ENCODE peak calls at places on chromosomes 16 and 17, in ten cellular contexts. One of them, this sample, is unnamed.

GRCh38 chr16:66619534-66620418 is 15.3 kb downstream of the CMTM3 start:
- DNase-seq in transverse colon: no peak
- DNase-seq in NCI-H1092: no peak
- DNase-seq in GM23338: no peak
- DNase-seq in iris pigment epithelial cell: peak; percentile 81
- DNase-seq in choroid plexus epithelial cell: peak; percentile 83
- DNase-seq in mucosa of gallbladder: no peak
- DNase-seq in endothelial cell: no peak
- DNase-seq in T-helper 9 cell: no peak
- DNase-seq in neural crest cell: no peak
- DNase-seq in this sample: no peak

GRCh38 chr17:67759355-67760171 is 41.8 kb downstream of the NOL11 start:
- DNase-seq in transverse colon: peak; percentile 13
- DNase-seq in NCI-H1092: no peak
- DNase-seq in GM23338: no peak
- DNase-seq in iris pigment epithelial cell: peak; percentile 48
- DNase-seq in choroid plexus epithelial cell: peak; percentile 67
- DNase-seq in mucosa of gallbladder: no peak
- DNase-seq in endothelial cell: no peak
- DNase-seq in T-helper 9 cell: no peak
- DNase-seq in neural crest cell: no peak
- DNase-seq in this sample: no peak

GRCh38 chr16:8848231-8848938 is 20.4 kb downstream of the CARHSP1 start:
- DNase-seq in transverse colon: no peak
- DNase-seq in NCI-H1092: no peak
- DNase-seq in GM23338: no peak
- DNase-seq in iris pigment epithelial cell: no peak
- DNase-seq in choroid plexus epithelial cell: peak; percentile 30
- DNase-seq in mucosa of gallbladder: no peak
- DNase-seq in endothelial cell: no peak
- DNase-seq in T-helper 9 cell: no peak
- DNase-seq in neural crest cell: no peak
- DNase-seq in this sample: no peak

GRCh38 chr17:8608001-8608400 is 22.5 kb downstream of the MYH10 start:
- DNase-seq in transverse colon: no peak
- DNase-seq in NCI-H1092: no peak
- DNase-seq in GM23338: no peak
- DNase-seq in iris pigment epithelial cell: peak; percentile 55
- DNase-seq in choroid plexus epithelial cell: peak; percentile 61
- DNase-seq in mucosa of gallbladder: no peak
- DNase-seq in endothelial cell: no peak
- DNase-seq in T-helper 9 cell: no peak
- DNase-seq in neural crest cell: no peak
- DNase-seq in this sample: no peak

GRCh38 chr17:40986920-40987319 is 2.8 kb upstream of the KRT40 start:
- DNase-seq in transverse colon: no peak
- DNase-seq in NCI-H1092: no peak
- DNase-seq in GM23338: no peak
- DNase-seq in iris pigment epithelial cell: no peak
- DNase-seq in choroid plexus epithelial cell: no peak
- DNase-seq in mucosa of gallbladder: no peak
- DNase-seq in endothelial cell: no peak
- DNase-seq in T-helper 9 cell: no peak
- DNase-seq in neural crest cell: no peak
- DNase-seq in this sample: no peak

GRCh38 chr17:79413591-79413990 is 197.3 kb downstream of the RBFOX3 start:
- DNase-seq in transverse colon: no peak
- DNase-seq in NCI-H1092: peak; percentile 68
- DNase-seq in GM23338: no peak
- DNase-seq in iris pigment epithelial cell: no peak
- DNase-seq in choroid plexus epithelial cell: no peak
- DNase-seq in mucosa of gallbladder: no peak
- DNase-seq in endothelial cell: no peak
- DNase-seq in T-helper 9 cell: no peak
- DNase-seq in neural crest cell: no peak
- DNase-seq in this sample: peak; percentile 71

GRCh38 chr17:64146418-64147109 is 16.6 kb upstream of the ERN1 start:
- DNase-seq in transverse colon: peak; percentile 60
- DNase-seq in NCI-H1092: peak; percentile 39
- DNase-seq in GM23338: peak; percentile 57
- DNase-seq in iris pigment epithelial cell: peak; percentile 76
- DNase-seq in choroid plexus epithelial cell: peak; percentile 80
- DNase-seq in mucosa of gallbladder: peak; percentile 48
- DNase-seq in endothelial cell: peak; percentile 26
- DNase-seq in T-helper 9 cell: peak; percentile 34
- DNase-seq in neural crest cell: no peak
- DNase-seq in this sample: no peak

GRCh38 chr16:2912330-2913199 is 834 bp downstream of the FLYWCH1 start:
- DNase-seq in transverse colon: peak; percentile 51
- DNase-seq in NCI-H1092: no peak
- DNase-seq in GM23338: peak; percentile 56
- DNase-seq in iris pigment epithelial cell: peak; percentile 75
- DNase-seq in choroid plexus epithelial cell: peak; percentile 80
- DNase-seq in mucosa of gallbladder: peak; percentile 39
- DNase-seq in endothelial cell: peak; percentile 31
- DNase-seq in T-helper 9 cell: peak; percentile 23
- DNase-seq in neural crest cell: no peak
- DNase-seq in this sample: no peak

GRCh38 chr17:29458066-29458465 is 67.9 kb downstream of the TAOK1 start:
- DNase-seq in transverse colon: no peak
- DNase-seq in NCI-H1092: no peak
- DNase-seq in GM23338: no peak
- DNase-seq in iris pigment epithelial cell: no peak
- DNase-seq in choroid plexus epithelial cell: no peak
- DNase-seq in mucosa of gallbladder: no peak
- DNase-seq in endothelial cell: no peak
- DNase-seq in T-helper 9 cell: no peak
- DNase-seq in neural crest cell: no peak
- DNase-seq in this sample: no peak

GRCh38 chr17:41583137-41584127 is 3.3 kb downstream of the KRT14 start:
- DNase-seq in transverse colon: peak; percentile 78
- DNase-seq in NCI-H1092: no peak
- DNase-seq in GM23338: no peak
- DNase-seq in iris pigment epithelial cell: no peak
- DNase-seq in choroid plexus epithelial cell: no peak
- DNase-seq in mucosa of gallbladder: peak; percentile 68
- DNase-seq in endothelial cell: no peak
- DNase-seq in T-helper 9 cell: no peak
- DNase-seq in neural crest cell: no peak
- DNase-seq in this sample: no peak

GRCh38 chr17:43846221-43846712 is 709 bp upstream of the CD300LG start:
- DNase-seq in transverse colon: peak; percentile 87
- DNase-seq in NCI-H1092: peak; percentile 37
- DNase-seq in GM23338: peak; percentile 93
- DNase-seq in iris pigment epithelial cell: peak; percentile 64
- DNase-seq in choroid plexus epithelial cell: peak; percentile 80
- DNase-seq in mucosa of gallbladder: peak; percentile 81
- DNase-seq in endothelial cell: peak; percentile 96
- DNase-seq in T-helper 9 cell: peak; percentile 73
- DNase-seq in neural crest cell: peak; percentile 95
- DNase-seq in this sample: peak; percentile 43

GRCh38 chr16:14310519-14310991 is 239.4 kb downstream of the MRTFB start:
- DNase-seq in transverse colon: peak; percentile 44
- DNase-seq in NCI-H1092: no peak
- DNase-seq in GM23338: peak; percentile 69
- DNase-seq in iris pigment epithelial cell: no peak
- DNase-seq in choroid plexus epithelial cell: peak; percentile 47
- DNase-seq in mucosa of gallbladder: no peak
- DNase-seq in endothelial cell: no peak
- DNase-seq in T-helper 9 cell: no peak
- DNase-seq in neural crest cell: no peak
- DNase-seq in this sample: no peak

GRCh38 chr17:4940625-4941021 is 555 bp downstream of the RNF167 start:
- DNase-seq in transverse colon: peak; percentile 60
- DNase-seq in NCI-H1092: no peak
- DNase-seq in GM23338: peak; percentile 39
- DNase-seq in iris pigment epithelial cell: peak; percentile 22
- DNase-seq in choroid plexus epithelial cell: no peak
- DNase-seq in mucosa of gallbladder: no peak
- DNase-seq in endothelial cell: peak; percentile 39
- DNase-seq in T-helper 9 cell: peak; percentile 36
- DNase-seq in neural crest cell: no peak
- DNase-seq in this sample: no peak

GRCh38 chr16:68887107-68887506 is 43.8 kb downstream of the TANGO6 start:
- DNase-seq in transverse colon: no peak
- DNase-seq in NCI-H1092: no peak
- DNase-seq in GM23338: no peak
- DNase-seq in iris pigment epithelial cell: no peak
- DNase-seq in choroid plexus epithelial cell: no peak
- DNase-seq in mucosa of gallbladder: no peak
- DNase-seq in endothelial cell: no peak
- DNase-seq in T-helper 9 cell: no peak
- DNase-seq in neural crest cell: no peak
- DNase-seq in this sample: no peak

GRCh38 chr16:86578499-86579267 is at the start of gene FOXL1:
- DNase-seq in transverse colon: no peak
- DNase-seq in NCI-H1092: no peak
- DNase-seq in GM23338: peak; percentile 55
- DNase-seq in iris pigment epithelial cell: peak; percentile 79
- DNase-seq in choroid plexus epithelial cell: peak; percentile 73
- DNase-seq in mucosa of gallbladder: peak; percentile 46
- DNase-seq in endothelial cell: peak; percentile 35
- DNase-seq in T-helper 9 cell: no peak
- DNase-seq in neural crest cell: peak; percentile 24
- DNase-seq in this sample: no peak

GRCh38 chr17:74271902-74272563 is 2.0 kb upstream of the DNAI2 start:
- DNase-seq in transverse colon: no peak
- DNase-seq in NCI-H1092: no peak
- DNase-seq in GM23338: no peak
- DNase-seq in iris pigment epithelial cell: no peak
- DNase-seq in choroid plexus epithelial cell: no peak
- DNase-seq in mucosa of gallbladder: no peak
- DNase-seq in endothelial cell: no peak
- DNase-seq in T-helper 9 cell: no peak
- DNase-seq in neural crest cell: no peak
- DNase-seq in this sample: no peak

GRCh38 chr17:61487668-61488595 is 35.7 kb downstream of the TBX4 start:
- DNase-seq in transverse colon: no peak
- DNase-seq in NCI-H1092: no peak
- DNase-seq in GM23338: no peak
- DNase-seq in iris pigment epithelial cell: no peak
- DNase-seq in choroid plexus epithelial cell: no peak
- DNase-seq in mucosa of gallbladder: no peak
- DNase-seq in endothelial cell: no peak
- DNase-seq in T-helper 9 cell: no peak
- DNase-seq in neural crest cell: no peak
- DNase-seq in this sample: no peak

GRCh38 chr17:78142113-78142861 is 3.9 kb upstream of the C17orf99 start:
- DNase-seq in transverse colon: peak; percentile 78
- DNase-seq in NCI-H1092: no peak
- DNase-seq in GM23338: no peak
- DNase-seq in iris pigment epithelial cell: peak; percentile 61
- DNase-seq in choroid plexus epithelial cell: no peak
- DNase-seq in mucosa of gallbladder: peak; percentile 64
- DNase-seq in endothelial cell: no peak
- DNase-seq in T-helper 9 cell: no peak
- DNase-seq in neural crest cell: no peak
- DNase-seq in this sample: no peak

GRCh38 chr16:51310159-51310558 is 159.1 kb upstream of the SALL1 start:
- DNase-seq in transverse colon: no peak
- DNase-seq in NCI-H1092: no peak
- DNase-seq in GM23338: no peak
- DNase-seq in iris pigment epithelial cell: no peak
- DNase-seq in choroid plexus epithelial cell: no peak
- DNase-seq in mucosa of gallbladder: no peak
- DNase-seq in endothelial cell: no peak
- DNase-seq in T-helper 9 cell: no peak
- DNase-seq in neural crest cell: no peak
- DNase-seq in this sample: no peak

GRCh38 chr17:62704381-62704971 is 77.0 kb downstream of the MRC2 start:
- DNase-seq in transverse colon: peak; percentile 55
- DNase-seq in NCI-H1092: no peak
- DNase-seq in GM23338: peak; percentile 74
- DNase-seq in iris pigment epithelial cell: peak; percentile 50
- DNase-seq in choroid plexus epithelial cell: peak; percentile 45
- DNase-seq in mucosa of gallbladder: no peak
- DNase-seq in endothelial cell: peak; percentile 48
- DNase-seq in T-helper 9 cell: no peak
- DNase-seq in neural crest cell: peak; percentile 44
- DNase-seq in this sample: no peak

This sample was measured in DMS 273 treated with DMSO at 0.1 percent for 48 hours.